ENCODE peak calls at places on chromosomes 2 and 18, in nine cellular contexts. W is PC-3, K is fibroblast of lung, P is lung, F is MM.1S, O is thyroid gland, A is pancreas, C is HepG2, H is testis. B is an unnamed sample. For H3K36me3, the result is how much of the 10 kb centered on the place peaks cover.

GRCh38 chr2:219566640-219567039 is 4.7 kb downstream of the OBSL1 start:
- DNase-seq in W (no peak), K (no peak), P (no peak), F (no peak), O (no peak), A (no peak), C (no peak), H (no peak), B (no peak)

GRCh38 chr2:66021296-66021695 is 413.6 kb upstream of the MEIS1 start:
- DNase-seq in W (no peak), K (no peak), P (no peak), F (no peak), O (no peak), A (no peak), C (no peak), H (no peak), B (peak)

GRCh38 chr2:72155737-72156136 is 8.1 kb upstream of the CYP26B1 start:
- DNase-seq in W (no peak), K (no peak), P (peak), F (no peak), O (no peak), A (no peak), C (no peak), H (no peak), B (no peak)

GRCh38 chr2:144946263-144946662 is 426.3 kb upstream of the ZEB2 start:
- DNase-seq in W (no peak), K (no peak), P (no peak), F (no peak), O (no peak), A (no peak), C (no peak), H (no peak), B (peak)

GRCh38 chr2:80303006-80303741 is 1.4 kb downstream of the LRRTM1 start:
- DNase-seq in W (no peak), K (peak), P (no peak), F (no peak), O (peak), A (no peak), C (no peak), H (peak), B (no peak)

GRCh38 chr2:107804608-107805498 is 21.8 kb upstream of the RGPD4 start:
- DNase-seq in W (peak), K (no peak), P (no peak), F (no peak), O (no peak), A (no peak), C (no peak), H (no peak), B (peak)

GRCh38 chr2:42969231-42970150 is 177.1 kb upstream of the HAAO start:
- DNase-seq in W (peak), K (peak), P (no peak), F (no peak), O (no peak), A (no peak), C (no peak), H (no peak), B (peak)

GRCh38 chr2:78309460-78309859 is 716.0 kb upstream of the REG3G start:
- DNase-seq in W (no peak), K (no peak), P (no peak), F (no peak), O (no peak), A (no peak), C (no peak), H (no peak), B (no peak)

GRCh38 chr2:172513524-172513900 is 42.4 kb upstream of the PDK1 start:
- DNase-seq in W (no peak), K (no peak), P (no peak), F (no peak), O (no peak), A (no peak), C (no peak), H (no peak), B (no peak)

GRCh38 chr2:120958623-120959366 is 223.1 kb downstream of the GLI2 start:
- DNase-seq in W (no peak), K (no peak), P (no peak), F (no peak), O (no peak), A (no peak), C (no peak), H (no peak), B (peak)

GRCh38 chr2:84805250-84805917 is 75.5 kb downstream of the TRABD2A start:
- DNase-seq in W (no peak), K (peak), P (no peak), F (no peak), O (no peak), A (no peak), C (no peak), H (no peak), B (no peak)

GRCh38 chr2:14565666-14566065 is 66.9 kb upstream of the LRATD1 start:
- DNase-seq in W (peak), K (no peak), P (no peak), F (no peak), O (no peak), A (no peak), C (no peak), H (no peak), B (peak)

GRCh38 chr2:144032566-144032965 is 487.4 kb downstream of the ZEB2 start:
- DNase-seq in W (no peak), K (peak), P (no peak), F (no peak), O (no peak), A (no peak), C (no peak), H (no peak), B (no peak)

GRCh38 chr2:177225965-177226360 is 13.4 kb downstream of the HNRNPA3 start:
- DNase-seq in W (no peak), K (no peak), P (no peak), F (no peak), O (no peak), A (no peak), C (no peak), H (no peak), B (peak)

GRCh38 chr2:177232098-177232704 is 19.6 kb downstream of the HNRNPA3 start:
- DNase-seq in W (no peak), K (no peak), P (no peak), F (no peak), O (peak), A (no peak), C (no peak), H (no peak), B (no peak)

GRCh38 chr2:177234267-177234666 is 21.7 kb downstream of the HNRNPA3 start:
- DNase-seq in W (no peak), K (no peak), P (no peak), F (no peak), O (no peak), A (no peak), C (no peak), H (no peak), B (no peak)

GRCh38 chr2:177231270-177231669 is 18.7 kb downstream of the HNRNPA3 start:
- DNase-seq in W (no peak), K (no peak), P (no peak), F (no peak), O (no peak), A (no peak), C (no peak), H (no peak), B (no peak)

DNA sequence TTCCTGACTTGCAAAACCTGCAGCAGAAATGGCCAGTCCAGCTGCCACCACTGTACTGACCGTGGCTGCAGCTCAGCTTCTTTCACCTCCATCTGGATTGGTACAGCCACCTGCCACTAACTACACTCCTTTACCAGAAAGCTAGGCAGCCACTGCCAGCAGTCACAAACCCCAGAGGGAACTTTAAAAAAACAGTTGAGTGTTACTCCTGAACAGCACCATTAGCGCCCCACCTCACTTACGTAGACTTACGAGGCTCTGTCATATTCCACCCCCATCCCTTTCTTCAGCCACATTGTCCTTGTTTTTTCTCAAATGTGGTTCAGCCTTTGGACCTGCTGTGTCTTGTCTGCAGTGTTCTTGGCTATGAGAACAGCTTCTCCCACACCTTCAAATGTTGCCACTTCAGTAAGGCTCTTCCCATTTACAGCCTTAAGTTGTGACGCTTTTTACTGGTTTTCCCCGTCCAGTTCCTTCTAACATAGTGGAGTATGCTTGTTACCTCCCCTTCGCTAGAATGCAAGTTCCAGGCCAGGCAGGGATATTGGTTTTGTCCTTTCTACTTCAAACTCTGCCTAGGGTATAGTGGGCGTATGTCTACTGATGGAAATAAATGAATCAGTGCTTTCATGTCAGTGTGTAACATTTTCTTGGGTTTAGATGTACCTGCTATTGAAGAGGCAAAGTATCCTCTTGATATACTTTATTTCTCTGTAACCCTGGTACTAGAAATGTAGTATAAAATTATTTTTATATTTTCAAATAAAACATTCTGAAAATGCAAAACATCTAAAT is 17.1 kb downstream of the HNRNPA3 start:
- DNase-seq in W (no peak), K (no peak), P (no peak), F (no peak), O (no peak), A (no peak), C (no peak), H (no peak), B (peak)
- H3K4me3 ChIP-seq in W (no peak), K (no peak), P (no peak), F (no peak), O (no peak), A (no peak), C (no peak), H (no peak), B (no peak)

GRCh38 chr2:147045113-147045512 is 799.7 kb upstream of the ACVR2A start:
- DNase-seq in W (peak), K (peak), P (peak), F (peak), O (peak), A (no peak), C (peak), H (peak), B (peak)
- TF ChIP-seq CTCF in W (peak), K (peak), P (peak), F (peak), O (peak), A (peak), C (peak), H (peak), B (peak)

GRCh38 chr18:9952633-9953416 is 39.0 kb downstream of the VAPA start:
- DNase-seq in W (no peak), K (no peak), P (no peak), F (no peak), O (no peak), A (no peak), C (no peak), H (no peak), B (peak)

GRCh38 chr18:9949861-9950260 is 36.0 kb downstream of the VAPA start:
- DNase-seq in W (no peak), K (no peak), P (no peak), F (no peak), O (no peak), A (no peak), C (peak), H (no peak), B (no peak)

GRCh38 chr18:9949315-9949714 is 35.5 kb downstream of the VAPA start:
- DNase-seq in W (no peak), K (no peak), P (no peak), F (no peak), O (no peak), A (no peak), C (no peak), H (no peak), B (no peak)

GRCh38 chr18:9950289-9951016 is 36.6 kb downstream of the VAPA start:
- DNase-seq in W (no peak), K (peak), P (no peak), F (no peak), O (no peak), A (no peak), C (no peak), H (no peak), B (peak)

DNA sequence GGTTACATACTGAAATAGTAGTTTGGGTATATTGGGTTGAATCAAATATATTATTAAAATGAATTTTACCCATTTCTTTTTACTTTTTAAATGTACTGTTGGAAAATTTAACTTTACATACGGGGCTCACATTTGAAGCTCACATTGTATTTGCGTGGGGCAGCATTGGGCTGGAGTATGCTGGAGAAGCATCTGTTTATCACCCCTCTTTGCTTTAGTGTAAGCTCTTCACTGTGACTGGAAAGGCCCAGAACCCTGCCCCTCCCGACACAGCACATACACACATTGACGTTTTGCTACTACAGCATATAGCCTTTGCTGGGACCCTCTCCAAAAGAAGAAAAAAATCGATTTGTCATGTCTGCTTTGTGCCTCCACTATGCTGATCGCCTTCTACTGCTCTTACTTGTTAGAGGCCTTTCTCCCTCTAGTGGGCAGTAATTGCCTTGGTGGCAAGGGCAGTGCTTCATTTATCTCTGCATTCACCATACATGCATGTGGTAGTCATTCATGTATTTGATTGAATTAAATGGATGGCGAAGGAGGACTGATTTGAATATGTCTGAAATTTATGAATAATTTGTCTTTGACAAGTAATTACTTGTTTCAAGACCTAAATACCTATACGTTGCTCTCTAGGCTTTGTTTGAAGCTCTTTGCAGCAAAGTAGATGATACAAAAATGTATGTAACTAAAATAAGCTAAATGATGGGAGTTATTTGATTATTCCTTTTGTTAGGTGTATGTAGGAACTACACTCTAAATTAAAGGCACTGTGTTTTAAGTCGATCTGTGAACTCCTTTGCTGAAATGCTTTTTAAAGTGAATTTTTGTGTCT is 37.4 kb downstream of the VAPA start:
- DNase-seq in W (peak), K (peak), P (no peak), F (peak), O (no peak), A (no peak), C (peak), H (peak), B (peak)
- H3K36me3 ChIP-seq in W (half or more), K (under half), P (under half), F (under half), O (under half), A (under half), C (under half), H (under half), B (under half)

GRCh38 chr2:26627350-26628105 is 13.6 kb downstream of the CIB4 start:
- DNase-seq in W (no peak), K (no peak), P (no peak), F (no peak), O (no peak), A (no peak), C (no peak), H (no peak), B (no peak)
- H3K4me3 ChIP-seq in W (no peak), K (no peak), P (no peak), F (no peak), O (no peak), A (no peak), C (no peak), H (no peak), B (no peak)

GRCh38 chr2:48419884-48420511 is 110.0 kb upstream of the STON1 start:
- DNase-seq in W (no peak), K (no peak), P (no peak), F (no peak), O (no peak), A (no peak), C (no peak), H (no peak), B (no peak)

GRCh38 chr2:48423376-48423775 is 106.6 kb upstream of the STON1 start:
- DNase-seq in W (peak), K (peak), P (no peak), F (no peak), O (no peak), A (no peak), C (no peak), H (no peak), B (peak)

GRCh38 chr2:48424356-48424755 is 105.6 kb upstream of the STON1 start:
- DNase-seq in W (no peak), K (no peak), P (no peak), F (no peak), O (no peak), A (no peak), C (no peak), H (no peak), B (no peak)

GRCh38 chr2:48417843-48418838 is 111.8 kb upstream of the STON1 start:
- DNase-seq in W (no peak), K (no peak), P (no peak), F (no peak), O (no peak), A (no peak), C (peak), H (no peak), B (peak)

DNA sequence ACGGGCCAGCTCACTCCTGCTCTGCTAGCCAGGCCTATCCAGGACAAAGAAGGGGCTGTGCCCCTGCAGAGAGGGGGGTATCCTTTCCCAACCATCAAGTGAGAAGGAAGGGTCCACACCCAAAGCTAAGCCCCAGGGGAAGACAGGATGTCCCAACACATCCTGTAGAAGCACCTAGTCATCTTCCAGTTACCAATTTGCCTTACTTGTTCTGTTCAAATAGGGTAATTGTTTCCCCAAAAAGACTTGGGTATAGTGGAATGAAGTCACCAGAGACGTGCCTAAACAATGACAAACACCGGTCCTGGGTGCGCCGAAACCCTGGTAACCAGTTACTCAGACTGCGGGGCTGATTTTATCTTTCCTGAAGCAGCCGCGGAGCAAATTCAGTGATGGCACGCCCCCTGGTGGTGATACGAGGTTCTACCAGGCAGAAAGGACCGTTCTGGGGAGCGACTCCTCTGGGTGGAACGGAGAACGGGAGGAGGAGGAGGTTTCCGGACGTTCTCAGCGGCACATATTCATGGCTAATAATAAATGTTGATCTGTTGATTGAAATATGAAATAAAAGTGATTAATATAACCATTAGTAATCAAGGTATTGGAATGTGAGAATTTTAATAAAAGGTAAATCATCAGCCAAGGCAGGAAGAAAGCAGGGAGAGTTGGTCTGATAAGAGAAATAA is 109.3 kb upstream of the STON1 start:
- DNase-seq in W (peak), K (peak), P (peak), F (peak), O (peak), A (peak), C (peak), H (peak), B (peak)
- TF ChIP-seq CTCF in W (peak), K (peak), P (peak), F (peak), O (peak), A (peak), C (peak), H (peak), B (peak)

GRCh38 chr2:135494917-135495316 is 36.1 kb downstream of the ZRANB3 start:
- DNase-seq in W (no peak), K (no peak), P (no peak), F (no peak), O (no peak), A (no peak), C (no peak), H (no peak), B (no peak)
- H3K36me3 ChIP-seq in W (under half), K (under half), P (under half), F (under half), O (under half), A (under half), C (under half), H (under half), B (under half)

GRCh38 chr2:68387408-68388350 is 22.6 kb downstream of the PLEK start:
- DNase-seq in W (no peak), K (no peak), P (no peak), F (peak), O (no peak), A (no peak), C (no peak), H (no peak), B (no peak)

GRCh38 chr2:68390600-68390999 is 25.5 kb downstream of the PLEK start:
- DNase-seq in W (no peak), K (no peak), P (no peak), F (no peak), O (no peak), A (no peak), C (no peak), H (no peak), B (no peak)

GRCh38 chr2:68388358-68388757 is 23.3 kb downstream of the PLEK start:
- DNase-seq in W (no peak), K (no peak), P (no peak), F (peak), O (no peak), A (no peak), C (peak), H (no peak), B (no peak)

GRCh38 chr2:68390114-68390513 is 25.0 kb downstream of the PLEK start:
- DNase-seq in W (no peak), K (no peak), P (no peak), F (no peak), O (no peak), A (no peak), C (no peak), H (no peak), B (no peak)

GRCh38 chr2:68388772-68389171 is 23.7 kb downstream of the PLEK start:
- DNase-seq in W (no peak), K (no peak), P (no peak), F (no peak), O (no peak), A (no peak), C (no peak), H (no peak), B (peak)
- H3K4me3 ChIP-seq in W (no peak), K (no peak), P (no peak), F (peak), O (no peak), A (no peak), C (no peak), H (no peak), B (no peak)

GRCh38 chr2:222052934-222053367 is 245.8 kb downstream of the PAX3 start:
- DNase-seq in W (peak), K (no peak), P (no peak), F (no peak), O (peak), A (no peak), C (no peak), H (no peak), B (no peak)
- TF ChIP-seq CTCF in W (peak), K (peak), P (no peak), F (no peak), O (no peak), A (no peak), C (no peak), H (no peak), B (peak)

B was measured in bronchial epithelial cell.